ENCODE peak calls at places on chromosomes 16 and 17, in six cellular contexts. V is HCT116, G is transverse colon, Q is HepG2, U is thyroid gland, S is ovary. N is an unnamed sample.

GRCh38 chr17:80086616-80087015 is 14.8 kb upstream of the GAA start:
- DNase-seq in V (no peak), G (no peak), Q (no peak), U (no peak), S (no peak), N (no peak)

GRCh38 chr17:72516772-72517399 is 396.1 kb downstream of the SOX9 start:
- DNase-seq in V (no peak), G (no peak), Q (peak; percentile 72), U (peak; percentile 49), S (peak; percentile 49), N (no peak)

GRCh38 chr17:66349549-66350245 is 47.3 kb downstream of the PRKCA start:
- DNase-seq in V (no peak), G (no peak), Q (no peak), U (no peak), S (no peak), N (no peak)

GRCh38 chr16:51359141-51359960 is 208.3 kb upstream of the SALL1 start:
- DNase-seq in V (no peak), G (peak; percentile 7), Q (no peak), U (no peak), S (peak; percentile 49), N (no peak)

GRCh38 chr17:50638851-50639767 is 4.4 kb downstream of the ABCC3 start:
- DNase-seq in V (peak; percentile 99), G (peak; percentile 95), Q (peak; percentile 58), U (peak; percentile 100), S (peak; percentile 94), N (peak; percentile 99)

GRCh38 chr16:74501484-74502479 is 80.5 kb upstream of the CLEC18B start:
- DNase-seq in V (no peak), G (no peak), Q (no peak), U (no peak), S (no peak), N (no peak)

GRCh38 chr17:20562587-20562986 is 16.9 kb upstream of the CDRT15L2 start:
- DNase-seq in V (no peak), G (no peak), Q (no peak), U (no peak), S (no peak), N (no peak)

GRCh38 chr16:85569615-85570212 is 43.4 kb upstream of the GSE1 start:
- DNase-seq in V (no peak), G (peak; percentile 68), Q (no peak), U (peak; percentile 76), S (no peak), N (peak; percentile 51)

GRCh38 chr17:37147301-37147812 is 198.6 kb downstream of the AATF start:
- DNase-seq in V (no peak), G (no peak), Q (peak; percentile 93), U (no peak), S (no peak), N (no peak)

GRCh38 chr17:66839616-66840015 is 4.7 kb downstream of the CACNG5 start:
- DNase-seq in V (no peak), G (no peak), Q (no peak), U (no peak), S (no peak), N (no peak)

GRCh38 chr16:58027341-58028167 is 2.0 kb downstream of the MMP15 start:
- DNase-seq in V (peak; percentile 36), G (peak; percentile 79), Q (peak; percentile 37), U (peak; percentile 86), S (no peak), N (peak; percentile 69)

GRCh38 chr16:83344014-83344413 is 463.8 kb upstream of the HSBP1 start:
- DNase-seq in V (no peak), G (no peak), Q (no peak), U (no peak), S (no peak), N (no peak)

GRCh38 chr17:7818026-7818425 is 16.0 kb upstream of the KDM6B start:
- DNase-seq in V (no peak), G (no peak), Q (no peak), U (no peak), S (no peak), N (no peak)

GRCh38 chr16:7861891-7862585 is 529.4 kb downstream of the RBFOX1 start:
- DNase-seq in V (no peak), G (no peak), Q (no peak), U (no peak), S (no peak), N (no peak)

GRCh38 chr17:6536053-6536452 is 20.3 kb downstream of the PITPNM3 start:
- DNase-seq in V (no peak), G (no peak), Q (no peak), U (no peak), S (no peak), N (no peak)

GRCh38 chr16:16991711-16992110 is 479.0 kb downstream of the XYLT1 start:
- DNase-seq in V (no peak), G (no peak), Q (no peak), U (no peak), S (no peak), N (no peak)

GRCh38 chr16:57141822-57142631 is 43.8 kb downstream of the PSME3IP1 start:
- DNase-seq in V (no peak), G (no peak), Q (no peak), U (no peak), S (peak; percentile 8), N (no peak)

GRCh38 chr17:42365136-42365535 is 23.1 kb downstream of the STAT3 start:
- DNase-seq in V (no peak), G (no peak), Q (no peak), U (no peak), S (no peak), N (peak; percentile 67)

GRCh38 chr17:77247048-77247541 is 106.3 kb downstream of the SEC14L1 start:
- DNase-seq in V (peak; percentile 60), G (peak; percentile 88), Q (peak; percentile 67), U (peak; percentile 86), S (peak; percentile 91), N (peak; percentile 84)

GRCh38 chr16:51820176-51820575 is 669.1 kb upstream of the SALL1 start:
- DNase-seq in V (no peak), G (no peak), Q (no peak), U (no peak), S (no peak), N (no peak)

GRCh38 chr17:39462644-39463375 is 1.5 kb downstream of the CDK12 start:
- DNase-seq in V (no peak), G (peak; percentile 17), Q (no peak), U (peak; percentile 5), S (no peak), N (peak; percentile 29)

GRCh38 chr17:70563301-70563820 is 394.0 kb downstream of the KCNJ2 start:
- DNase-seq in V (no peak), G (peak; percentile 10), Q (no peak), U (peak; percentile 30), S (no peak), N (no peak)

GRCh38 chr17:47717261-47717697 is 15.8 kb upstream of the TBX21 start:
- DNase-seq in V (no peak), G (no peak), Q (no peak), U (no peak), S (no peak), N (no peak)
- TF ChIP-seq CTCF in V (peak; percentile 84), G (peak; percentile 13), Q (peak; percentile 57), U (no peak), S (no peak), N (peak; percentile 31)

DNA sequence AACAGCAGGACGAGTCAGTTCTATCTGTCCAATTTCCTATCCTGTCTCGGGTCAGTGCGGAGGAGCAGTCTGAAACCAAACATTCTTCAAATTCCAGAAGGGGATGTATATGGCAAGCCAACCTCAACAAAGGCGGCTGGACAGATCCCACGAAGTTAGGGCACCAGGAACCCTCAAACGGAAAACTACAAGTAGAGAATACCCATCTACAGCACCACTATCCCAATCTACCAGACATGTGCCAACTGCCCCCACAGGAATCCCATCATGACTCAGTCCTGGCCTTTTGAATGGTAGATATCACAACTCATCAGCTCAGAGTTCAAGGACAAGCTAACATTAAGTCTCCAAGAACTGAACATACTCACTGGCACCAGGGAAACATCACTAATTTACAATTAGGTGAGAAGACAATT is 2.3 kb downstream of the NAT9 start:
- DNase-seq in V (no peak), G (no peak), Q (peak; percentile 92), U (no peak), S (no peak), N (peak; percentile 82)
- H3K27me3 ChIP-seq in V (no peaks in the 10 kb centered on the region), G (no peaks in the 10 kb centered on the region), Q (no peaks in the 10 kb centered on the region), U (no peaks in the 10 kb centered on the region), S (no peaks in the 10 kb centered on the region), N (no peaks in the 10 kb centered on the region)

GRCh38 chr17:43830510-43831145 is 2.3 kb downstream of the MPP3 start:
- DNase-seq in V (no peak), G (no peak), Q (no peak), U (no peak), S (no peak), N (no peak)

GRCh38 chr17:43834106-43834505 is 1.2 kb upstream of the MPP3 start:
- DNase-seq in V (no peak), G (no peak), Q (no peak), U (peak; percentile 26), S (no peak), N (no peak)

GRCh38 chr17:43832168-43832975 is 574 bp downstream of the MPP3 start:
- DNase-seq in V (no peak), G (peak; percentile 62), Q (peak; percentile 21), U (peak; percentile 52), S (peak; percentile 69), N (peak; percentile 55)

GRCh38 chr17:43831633-43832032 is 1.3 kb downstream of the MPP3 start:
- DNase-seq in V (no peak), G (no peak), Q (no peak), U (peak; percentile 87), S (no peak), N (no peak)

DNA sequence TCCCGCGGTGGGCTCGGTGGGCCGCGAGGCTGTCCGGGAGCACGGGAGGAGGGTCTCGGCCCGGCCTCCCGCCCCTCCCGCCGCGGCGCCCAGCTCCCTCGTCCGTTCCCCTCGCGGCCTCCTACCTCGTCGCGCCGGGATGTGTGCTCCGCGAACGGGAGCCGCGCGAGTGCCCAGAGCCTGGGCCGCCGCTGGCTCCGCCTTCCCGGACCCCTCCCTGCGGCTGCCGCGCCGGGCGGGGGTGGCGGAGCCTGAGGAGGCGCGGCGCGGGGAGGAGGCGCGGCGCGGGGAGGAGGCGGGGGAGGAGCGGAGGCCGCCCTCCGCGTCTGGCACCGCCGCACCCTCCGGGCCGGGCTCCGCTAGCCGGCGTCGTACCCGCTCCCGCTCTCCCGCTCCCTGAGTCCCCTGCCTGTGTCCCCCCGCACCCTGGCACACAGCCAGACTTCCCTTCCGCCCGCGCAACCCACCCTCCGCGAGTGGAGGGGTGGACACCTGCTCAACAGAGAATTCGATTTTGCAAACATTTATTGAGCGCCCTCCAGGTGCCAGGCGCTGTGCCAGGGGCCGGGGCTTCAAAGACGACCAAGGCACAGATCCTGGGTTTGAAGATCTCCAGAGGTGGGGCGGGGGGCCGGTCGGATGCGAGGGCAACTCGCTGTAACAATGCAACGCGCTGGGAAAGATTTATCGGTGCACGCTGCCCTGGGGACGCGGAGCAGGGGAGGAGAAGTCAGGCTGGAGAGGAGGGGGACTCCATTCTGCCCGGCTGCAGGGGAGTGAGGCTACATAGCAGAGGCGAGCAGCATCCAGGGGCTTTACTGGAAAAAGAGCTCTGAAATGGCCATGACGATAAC is at the start of gene MPP3:
- DNase-seq in V (no peak), G (peak; percentile 80), Q (no peak), U (peak; percentile 73), S (peak; percentile 74), N (no peak)
- TF ChIP-seq POLR2A in V (no peak), G (peak; percentile 19), Q (no peak), U (no peak), S (peak; percentile 29), N (no peak)

DNA sequence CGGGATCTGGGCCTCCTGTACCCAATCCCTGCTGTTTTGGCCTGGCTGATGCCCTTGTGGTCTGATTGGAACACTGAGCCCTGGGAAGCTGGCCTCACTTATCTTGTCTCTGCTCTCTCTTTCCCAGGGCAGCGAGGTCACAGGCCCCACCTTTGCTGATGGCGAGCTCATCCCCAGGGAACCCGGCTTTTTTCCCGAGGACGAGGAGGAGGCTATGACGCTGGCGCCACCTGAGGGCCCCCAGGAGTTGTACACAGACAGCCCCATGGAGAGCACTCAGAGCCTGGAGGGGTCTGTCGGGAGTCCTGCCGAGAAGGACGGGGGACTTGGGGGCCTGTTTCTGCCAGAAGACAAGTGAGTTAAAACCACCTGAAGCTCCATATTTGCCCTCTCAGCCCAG is 126.0 kb downstream of the RAB11FIP4 start:
- DNase-seq in V (no peak), G (no peak), Q (peak; percentile 53), U (no peak), S (no peak), N (no peak)
- TF ChIP-seq CTCF in V (peak; percentile 68), G (peak; percentile 8), Q (peak; percentile 76), U (no peak), S (no peak), N (no peak)